ENCODE peak calls at places on chromosomes 1 and 21, in four cellular contexts. N is breast epithelium; J is stimulated activated CD4-positive, alpha-beta T cell treated with anti-CD3 and anti-CD28 coated beads, Interleukin-12 subunit alpha, Interleukin-12 subunit beta, amount 100 ng/mL, for 48 hours; L is SW480. Z is an unnamed sample.

GRCh38 chr1:232423591-232423990 is 206.3 kb downstream of the SIPA1L2 start:
- DNase-seq in L (no peak), J (no peak), N (no peak), Z (no peak)

GRCh38 chr1:33036051-33036525 is 595 bp downstream of the AK2 start:
- DNase-seq in J (peak; percentile 24), N (no peak), L (peak; percentile 42), Z (peak; percentile 17)

GRCh38 chr1:11056504-11056903 is 3.3 kb downstream of the SRM start:
- DNase-seq in N (no peak), J (no peak), L (no peak), Z (no peak)

GRCh38 chr1:108708726-108709660 is 3.7 kb upstream of the FNDC7 start:
- DNase-seq in N (no peak), J (peak; percentile 41), L (no peak), Z (no peak)

GRCh38 chr1:243399561-243400155 is 143.8 kb downstream of the SDCCAG8 start:
- DNase-seq in J (no peak), N (no peak), L (no peak), Z (no peak)

GRCh38 chr1:6538958-6539357 is 15.4 kb downstream of the NOL9 start:
- DNase-seq in N (no peak), J (no peak), L (no peak), Z (no peak)

GRCh38 chr21:38494688-38495087 is 3.6 kb downstream of the ERG start:
- DNase-seq in N (no peak), L (no peak), J (no peak), Z (no peak)

GRCh38 chr21:44932366-44933181 is 7.3 kb upstream of the SLX9 start:
- DNase-seq in J (no peak), N (no peak), L (no peak), Z (no peak)

GRCh38 chr1:41657679-41658078 is 173.2 kb upstream of the EDN2 start:
- DNase-seq in J (no peak), N (no peak), L (no peak), Z (no peak)

GRCh38 chr1:233025156-233025555 is 74.7 kb downstream of the NTPCR start:
- DNase-seq in L (no peak), J (no peak), N (peak; percentile 20), Z (no peak)

Z was measured in MM.1S.